ENCODE peak calls at places on chromosomes 12 and 14, in seven cellular contexts. C is RPMI7951, D is astrocyte of the cerebellum, T is nephron progenitor cell, Y is HAP-1, H is C1 segment of cervical spinal cord, B is NCI-H1092. Q is an unnamed sample.

GRCh38 chr12:104588048-104588942 is 131.5 kb downstream of the CHST11 start:
- DNase-seq in C (peak; percentile 92), B (no peak), Y (peak; percentile 16), T (peak; percentile 19), H (no peak), D (no peak), Q (no peak)

GRCh38 chr12:121283841-121284240 is 12.7 kb downstream of the CAMKK2 start:
- DNase-seq in B (no peak), Y (no peak), H (no peak), C (no peak), T (no peak), D (no peak), Q (no peak)

GRCh38 chr14:71107921-71108320 is 200.7 kb downstream of the PCNX1 start:
- DNase-seq in Y (no peak), H (no peak), B (no peak), D (no peak), T (no peak), C (no peak), Q (no peak)

GRCh38 chr12:64608901-64609542 is 1.3 kb upstream of the RASSF3 start:
- DNase-seq in T (peak; percentile 22), C (peak; percentile 82), Y (peak; percentile 52), B (no peak), D (no peak), H (no peak), Q (no peak)

GRCh38 chr14:100552524-100553125 is 34.6 kb downstream of the BEGAIN start:
- DNase-seq in T (no peak), Y (no peak), B (no peak), C (no peak), H (no peak), D (no peak), Q (no peak)

GRCh38 chr14:62956413-62956812 is 88.8 kb downstream of the KCNH5 start:
- DNase-seq in D (no peak), B (no peak), C (no peak), T (no peak), H (no peak), Y (no peak), Q (no peak)

GRCh38 chr12:50099302-50100008 is 4.4 kb upstream of the GPD1 start:
- DNase-seq in Y (no peak), T (no peak), C (peak; percentile 74), D (no peak), H (no peak), B (no peak), Q (no peak)

GRCh38 chr14:100434033-100434601 is 111.0 kb downstream of the SLC25A47 start:
- DNase-seq in B (no peak), T (no peak), D (no peak), Y (no peak), C (no peak), H (no peak), Q (no peak)

GRCh38 chr14:50083467-50084337 is 32.7 kb downstream of the VCPKMT start:
- DNase-seq in B (no peak), T (no peak), Y (no peak), D (no peak), H (no peak), C (no peak), Q (no peak)

GRCh38 chr12:117261267-117261666 is 71.0 kb upstream of the FBXO21 start:
- DNase-seq in C (peak; percentile 72), B (no peak), Y (no peak), D (no peak), H (no peak), T (no peak), Q (no peak)

GRCh38 chr12:49922349-49923034 is 18.8 kb upstream of the FAIM2 start:
- DNase-seq in C (no peak), Y (no peak), B (no peak), H (no peak), D (no peak), T (no peak), Q (no peak)

GRCh38 chr14:54691525-54692260 is 124.8 kb downstream of the SAMD4A start:
- DNase-seq in C (peak; percentile 62), Y (peak; percentile 83), T (peak; percentile 74), H (peak; percentile 13), D (peak; percentile 57), B (peak; percentile 63), Q (peak; percentile 71)

GRCh38 chr14:54622189-54622958 is 55.4 kb downstream of the SAMD4A start:
- DNase-seq in B (no peak), T (no peak), C (no peak), H (no peak), D (no peak), Y (no peak), Q (no peak)

GRCh38 chr14:59565112-59565511 is 11.5 kb downstream of the CCDC175 start:
- DNase-seq in H (no peak), Y (no peak), C (no peak), T (no peak), B (no peak), D (no peak), Q (no peak)

GRCh38 chr12:102433304-102433703 is 47.1 kb downstream of the IGF1 start:
- DNase-seq in B (no peak), H (no peak), Y (no peak), T (no peak), D (no peak), C (no peak), Q (no peak)

GRCh38 chr12:27274706-27275105 is 30.6 kb downstream of the STK38L start:
- DNase-seq in Y (no peak), D (no peak), C (no peak), H (no peak), B (no peak), T (no peak), Q (no peak)

GRCh38 chr14:23078692-23079116 is 16.2 kb downstream of the ACIN1 start:
- DNase-seq in T (no peak), B (no peak), H (no peak), C (peak; percentile 92), Y (no peak), D (peak; percentile 55), Q (no peak)

GRCh38 chr12:132937476-132937875 is 18.6 kb downstream of the ZNF605 start:
- DNase-seq in B (no peak), C (no peak), D (no peak), H (no peak), T (no peak), Y (no peak), Q (no peak)